ENCODE peak calls at places on chromosome 10, in six cellular contexts. H, Q, K, Z, V and R are unnamed samples.

GRCh38 chr10:30413996-30414576 is 19.9 kb upstream of the MAP3K8 start:
- DNase-seq in H (no peak), Q (peak; percentile 43), K (no peak), Z (peak; percentile 69), V (peak; percentile 78), R (peak; percentile 65)

GRCh38 chr10:102470579-102471546 is 19.5 kb upstream of the C10orf95 start:
- DNase-seq in H (no peak), Q (no peak), K (no peak), Z (no peak), V (no peak), R (no peak)

GRCh38 chr10:78267598-78267997 is 233.9 kb downstream of the RPS24 start:
- DNase-seq in H (no peak), Q (no peak), K (no peak), Z (no peak), V (peak; percentile 30), R (no peak)

GRCh38 chr10:68172324-68172723 is 59.6 kb downstream of the ATOH7 start:
- DNase-seq in H (no peak), Q (peak; percentile 22), K (no peak), Z (no peak), V (no peak), R (no peak)

GRCh38 chr10:32057041-32057372 is 782 bp upstream of the KIF5B start:
- DNase-seq in H (no peak), Q (no peak), K (no peak), Z (no peak), V (no peak), R (no peak)

GRCh38 chr10:34255075-34255474 is 560.0 kb downstream of the PARD3 start:
- DNase-seq in H (no peak), Q (no peak), K (no peak), Z (no peak), V (no peak), R (no peak)

GRCh38 chr10:78971094-78971682 is 97.6 kb upstream of the ZMIZ1 start:
- DNase-seq in H (no peak), Q (no peak), K (no peak), Z (no peak), V (no peak), R (no peak)

GRCh38 chr10:122850705-122851640 is 5.3 kb upstream of the CUZD1 start:
- DNase-seq in H (no peak), Q (no peak), K (no peak), Z (no peak), V (no peak), R (no peak)

GRCh38 chr10:28331821-28332220 is 29.0 kb upstream of the MPP7 start:
- DNase-seq in H (no peak), Q (no peak), K (no peak), Z (peak; percentile 27), V (no peak), R (no peak)

GRCh38 chr10:129057856-129058663 is 409.0 kb upstream of the MGMT start:
- DNase-seq in H (no peak), Q (peak; percentile 46), K (no peak), Z (no peak), V (no peak), R (no peak)

GRCh38 chr10:15254808-15255655 is 86.5 kb upstream of the NMT2 start:
- DNase-seq in H (no peak), Q (no peak), K (no peak), Z (no peak), V (no peak), R (peak; percentile 62)

GRCh38 chr10:85105614-85106013 is 777.2 kb downstream of the CCSER2 start:
- DNase-seq in H (no peak), Q (no peak), K (no peak), Z (no peak), V (peak; percentile 23), R (no peak)
- TF ChIP-seq CTCF in H (no peak), Q (peak; percentile 26), K (no peak), Z (no peak), V (peak; percentile 27), R (no peak)

DNA sequence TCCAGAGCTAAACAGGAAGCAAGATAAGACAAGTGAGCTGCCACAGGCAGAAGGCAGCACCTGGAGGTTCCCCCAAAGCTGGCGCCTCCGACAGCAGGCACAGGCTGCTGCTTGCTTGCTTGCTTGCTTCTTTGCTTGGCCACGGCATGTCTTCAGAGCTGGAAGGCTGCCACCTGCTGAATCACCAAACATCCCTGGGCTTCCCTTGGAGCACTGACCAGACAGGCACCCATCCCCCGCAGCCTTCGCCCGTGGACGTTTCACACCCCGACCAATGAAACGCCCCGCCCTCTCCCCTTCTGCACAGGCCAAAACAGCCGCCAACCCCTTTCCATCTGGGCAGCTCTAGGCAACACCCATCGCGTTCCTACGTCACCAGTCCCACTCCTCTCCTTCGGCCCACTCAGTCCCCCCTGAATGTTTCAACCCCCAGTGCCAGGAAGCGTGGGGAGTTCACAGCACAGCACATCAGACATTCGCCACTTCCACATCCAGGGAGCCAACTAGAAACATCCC is 1.7 kb downstream of the SGMS1 start:
- DNase-seq in H (peak; percentile 41), Q (peak; percentile 69), K (peak; percentile 91), Z (peak; percentile 90), V (peak; percentile 93), R (peak; percentile 69)
- TF ChIP-seq CTCF in H (no peak), Q (peak; percentile 24), K (no peak), Z (no peak), V (peak; percentile 40), R (peak; percentile 25)

GRCh38 chr10:43964486-43964885 is 315.8 kb upstream of the ZNF32 start:
- DNase-seq in H (no peak), Q (no peak), K (no peak), Z (no peak), V (no peak), R (no peak)

GRCh38 chr10:43962346-43963191 is 313.9 kb upstream of the ZNF32 start:
- DNase-seq in H (no peak), Q (no peak), K (no peak), Z (no peak), V (no peak), R (no peak)

GRCh38 chr10:43961523-43962345 is 313.1 kb upstream of the ZNF32 start:
- DNase-seq in H (no peak), Q (no peak), K (no peak), Z (no peak), V (no peak), R (no peak)

GRCh38 chr10:43963793-43964425 is 315.2 kb upstream of the ZNF32 start:
- DNase-seq in H (no peak), Q (no peak), K (no peak), Z (no peak), V (no peak), R (no peak)

DNA sequence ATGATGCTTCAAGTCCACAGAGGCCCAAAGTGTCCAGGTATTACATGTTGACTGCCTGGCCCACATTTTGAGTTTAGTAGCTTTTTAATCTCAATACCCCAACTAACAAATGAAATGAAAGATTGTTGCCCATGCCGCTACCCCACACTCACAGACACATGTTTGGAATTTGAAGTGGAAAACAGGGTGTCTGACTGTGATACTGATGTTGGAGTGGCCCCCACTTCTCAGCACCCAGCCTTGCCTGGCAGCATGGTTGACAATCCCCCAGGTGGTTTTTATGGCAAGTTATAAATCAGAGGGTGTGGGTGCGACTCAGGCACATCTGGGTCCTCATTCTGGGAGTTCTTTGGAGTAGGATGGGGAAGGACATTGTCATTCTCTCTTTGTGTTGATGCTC is 314.7 kb upstream of the ZNF32 start:
- DNase-seq in H (no peak), Q (no peak), K (no peak), Z (no peak), V (no peak), R (no peak)
- TF ChIP-seq CTCF in H (no peak), Q (no peak), K (no peak), Z (no peak), V (no peak), R (no peak)

GRCh38 chr10:72273410-72274212 is at the start of gene DDIT4:
- DNase-seq in H (peak; percentile 96), Q (peak; percentile 99), K (peak; percentile 100), Z (peak; percentile 100), V (peak; percentile 100), R (peak; percentile 100)

GRCh38 chr10:72270607-72271281 is 3.0 kb upstream of the DDIT4 start:
- DNase-seq in H (no peak), Q (no peak), K (no peak), Z (no peak), V (no peak), R (no peak)

GRCh38 chr10:72274213-72274729 is 547 bp downstream of the DDIT4 start:
- DNase-seq in H (no peak), Q (no peak), K (peak; percentile 52), Z (no peak), V (no peak), R (peak; percentile 41)

GRCh38 chr10:72274730-72275350 is 1.1 kb downstream of the DDIT4 start:
- DNase-seq in H (no peak), Q (peak; percentile 82), K (peak; percentile 83), Z (no peak), V (peak; percentile 77), R (peak; percentile 72)

DNA sequence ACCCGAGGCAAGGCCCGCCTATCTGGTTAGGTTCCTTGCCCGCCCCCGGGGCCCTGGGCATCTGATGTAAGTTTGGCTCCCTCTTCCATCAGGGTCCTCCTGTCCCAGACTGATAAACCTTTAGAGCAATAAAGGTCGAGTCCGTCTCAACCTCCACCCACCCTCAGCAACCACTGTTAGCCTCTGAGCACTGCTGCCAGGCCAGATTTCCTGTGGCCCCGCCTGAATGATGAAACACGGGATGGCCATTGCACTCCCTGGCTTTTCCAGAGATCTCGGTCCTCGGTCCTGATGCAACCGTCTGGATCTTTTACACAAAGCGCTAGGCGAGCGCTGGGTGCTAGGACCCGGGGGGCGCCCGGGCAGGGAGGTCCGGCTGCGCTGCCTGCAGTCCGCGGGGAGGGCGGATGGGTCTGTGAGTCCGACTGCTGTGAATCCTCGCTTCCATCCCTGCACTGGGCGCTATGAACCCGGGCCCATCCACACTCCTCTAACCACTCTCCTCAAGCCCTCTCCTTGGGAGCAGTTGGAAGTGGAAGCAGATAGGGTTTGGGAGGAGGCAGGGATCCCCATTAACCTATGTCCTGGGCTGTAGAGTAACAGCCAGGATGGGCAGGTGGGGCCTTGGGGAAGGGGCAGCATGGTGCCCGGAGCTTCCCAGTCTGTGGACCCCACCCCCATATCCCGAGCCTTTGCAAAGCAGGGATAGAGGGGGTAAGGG is 875 bp upstream of the DDIT4 start:
- DNase-seq in H (peak; percentile 57), Q (peak; percentile 84), K (peak; percentile 92), Z (peak; percentile 90), V (peak; percentile 96), R (peak; percentile 79)
- TF ChIP-seq CTCF in H (no peak), Q (no peak), K (no peak), Z (no peak), V (no peak), R (no peak)

GRCh38 chr10:37639200-37639599 is 218.2 kb downstream of the ZNF248 start:
- DNase-seq in H (no peak), Q (no peak), K (no peak), Z (no peak), V (no peak), R (no peak)
- TF ChIP-seq CTCF in H (no peak), Q (no peak), K (no peak), Z (no peak), V (no peak), R (no peak)

DNA sequence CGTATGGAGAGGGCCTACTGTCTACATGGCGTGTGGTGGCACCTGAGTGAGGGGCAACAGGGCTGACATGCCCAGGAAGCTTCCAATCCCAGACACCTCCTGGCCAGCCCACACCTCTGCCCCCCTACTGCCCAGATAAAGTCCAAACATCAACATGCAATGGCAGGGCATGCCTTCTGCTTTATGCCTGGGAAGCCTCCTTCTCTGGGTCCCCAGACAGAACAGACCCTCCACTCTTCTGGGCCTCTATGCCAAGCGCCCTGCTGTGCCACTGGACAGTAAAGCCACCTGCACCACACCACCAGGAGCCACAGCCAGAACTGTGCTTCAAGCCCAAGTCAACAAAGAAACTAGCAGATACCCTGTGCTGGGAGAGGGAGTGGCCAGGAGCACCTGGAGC is 12.5 kb downstream of the TMEM72 start:
- DNase-seq in H (no peak), Q (no peak), K (no peak), Z (no peak), V (no peak), R (no peak)
- TF ChIP-seq CTCF in H (no peak), Q (no peak), K (no peak), Z (no peak), V (no peak), R (no peak)

GRCh38 chr10:121291376-121291775 is 306.9 kb downstream of the FGFR2 start:
- DNase-seq in H (no peak), Q (no peak), K (no peak), Z (no peak), V (no peak), R (no peak)
- TF ChIP-seq CTCF in H (no peak), Q (no peak), K (no peak), Z (no peak), V (no peak), R (no peak)